ENCODE peak calls at places on chromosomes 6 and 20, in eight cellular contexts. M is IMR-90, Z is brain microvascular endothelial cell, X is colonic mucosa, D is upper lobe of right lung, Y is Peyer's patch, G is tibial nerve, A is psoas muscle. J is an unnamed sample.
A peak's percentile ranks its signal among the peaks of the same experiment; 100 is the strongest.

GRCh38 chr6:72401865-72402264 is 220.0 kb upstream of the KCNQ5 start:
- DNase-seq in D (no peak), M (peak; percentile 25), Z (no peak), A (no peak), G (no peak), Y (no peak), X (no peak), J (no peak)

GRCh38 chr20:237918-238317 is 10.9 kb downstream of the DEFB129 start:
- DNase-seq in Y (no peak), D (no peak), A (no peak), Z (no peak), X (no peak), M (no peak), G (no peak), J (no peak)

GRCh38 chr6:133314951-133315350 is 73.8 kb downstream of the EYA4 start:
- DNase-seq in Z (no peak), D (no peak), G (no peak), A (no peak), Y (no peak), M (no peak), X (no peak), J (no peak)

GRCh38 chr6:154092336-154092962 is 53.4 kb downstream of the OPRM1 start:
- DNase-seq in A (no peak), M (no peak), Z (no peak), Y (no peak), D (no peak), G (no peak), X (no peak), J (no peak)

GRCh38 chr6:125867483-125867935 is 76.7 kb downstream of the NCOA7 start:
- DNase-seq in G (no peak), X (no peak), Z (no peak), Y (no peak), A (no peak), M (peak; percentile 84), D (peak; percentile 73), J (no peak)

GRCh38 chr20:57129303-57129702 is 137.1 kb downstream of the BMP7 start:
- DNase-seq in X (no peak), M (no peak), D (no peak), Z (no peak), A (no peak), G (no peak), Y (no peak), J (no peak)

GRCh38 chr20:40568200-40568599 is 120.8 kb downstream of the MAFB start:
- DNase-seq in Y (no peak), A (no peak), Z (no peak), X (no peak), D (no peak), G (no peak), M (no peak), J (no peak)

GRCh38 chr6:14001329-14002012 is 76.7 kb downstream of the RNF182 start:
- DNase-seq in Z (peak; percentile 98), M (peak; percentile 99), X (no peak), D (no peak), Y (no peak), A (no peak), G (no peak), J (no peak)

GRCh38 chr6:6712258-6712978 is 123.9 kb downstream of the LY86 start:
- DNase-seq in D (peak; percentile 72), A (peak; percentile 36), X (peak; percentile 77), M (peak; percentile 87), Z (peak; percentile 73), G (no peak), Y (no peak), J (no peak)

GRCh38 chr6:156687875-156688549 is 89.2 kb upstream of the ARID1B start:
- DNase-seq in M (peak; percentile 14), Z (peak; percentile 6), X (peak; percentile 45), Y (no peak), D (peak; percentile 64), G (no peak), A (peak; percentile 20), J (no peak)

GRCh38 chr20:6590891-6591679 is 176.4 kb upstream of the BMP2 start:
- DNase-seq in X (peak; percentile 52), G (no peak), Z (peak; percentile 65), M (peak; percentile 77), Y (no peak), D (no peak), A (no peak), J (no peak)

GRCh38 chr6:42787018-42787611 is 5.3 kb downstream of the BICRAL start:
- DNase-seq in M (no peak), G (no peak), D (no peak), Z (no peak), A (no peak), X (no peak), Y (no peak), J (no peak)

GRCh38 chr6:5749016-5749665 is 257.6 kb downstream of the NRN1 start:
- DNase-seq in A (no peak), G (no peak), Y (no peak), M (no peak), X (no peak), D (no peak), Z (no peak), J (no peak)

GRCh38 chr6:145875496-145876244 is 61.1 kb upstream of the FBXO30 start:
- DNase-seq in Y (no peak), Z (no peak), M (no peak), D (no peak), A (no peak), X (no peak), G (no peak), J (no peak)

GRCh38 chr6:12182676-12183075 is 107.5 kb upstream of the EDN1 start:
- DNase-seq in G (no peak), Z (peak; percentile 32), Y (no peak), A (no peak), D (no peak), M (peak; percentile 74), X (no peak), J (no peak)

GRCh38 chr6:1325471-1326309 is 13.8 kb downstream of the FOXQ1 start:
- DNase-seq in D (no peak), G (no peak), X (no peak), M (peak; percentile 93), A (no peak), Z (peak; percentile 56), Y (no peak), J (no peak)

GRCh38 chr20:9514461-9515210 is at the start of gene LAMP5:
- DNase-seq in G (no peak), Y (no peak), A (no peak), D (no peak), Z (peak; percentile 29), M (peak; percentile 29), X (no peak), J (no peak)

GRCh38 chr6:167956983-167957492 is 40.4 kb upstream of the KIF25 start:
- DNase-seq in M (peak; percentile 17), Z (peak; percentile 34), A (no peak), X (no peak), Y (no peak), D (no peak), G (no peak), J (no peak)

GRCh38 chr6:151627689-151628444 is 134.1 kb downstream of the CCDC170 start:
- DNase-seq in A (no peak), X (no peak), M (no peak), D (no peak), Z (no peak), G (no peak), Y (no peak), J (no peak)

GRCh38 chr20:57867807-57868206 is 158.0 kb upstream of the PMEPA1 start:
- DNase-seq in Z (no peak), Y (no peak), A (no peak), X (no peak), D (no peak), G (no peak), M (no peak), J (no peak)

GRCh38 chr20:57561356-57562279 is 708 bp downstream of the PCK1 start:
- DNase-seq in G (no peak), Z (no peak), M (no peak), Y (no peak), A (no peak), X (no peak), D (no peak), J (no peak)

GRCh38 chr20:4544765-4545164 is 176.9 kb upstream of the PRND start:
- DNase-seq in Y (no peak), M (peak; percentile 93), X (no peak), D (no peak), Z (no peak), G (no peak), A (no peak), J (no peak)

GRCh38 chr6:163780993-163781392 is 366.5 kb downstream of the QKI start:
- DNase-seq in A (peak; percentile 77), D (no peak), X (no peak), M (peak; percentile 11), G (peak; percentile 55), Y (no peak), Z (no peak), J (no peak)

GRCh38 chr20:35120012-35120701 is 27.0 kb downstream of the EDEM2 start:
- DNase-seq in G (no peak), D (no peak), Z (peak; percentile 96), X (no peak), A (no peak), Y (no peak), M (peak; percentile 89), J (no peak)

GRCh38 chr20:58898629-58899028 is 46.1 kb downstream of the GNAS start:
- DNase-seq in M (no peak), G (no peak), A (no peak), Z (no peak), X (no peak), D (no peak), Y (no peak), J (no peak)
- H3K27ac ChIP-seq in M (no peak overlapping the region), G (no peak overlapping the region), A (peak overlapping the region; percentile 42), Z (no peak overlapping the region), X (no peak overlapping the region), D (no peak overlapping the region), Y (no peak overlapping the region), J (no peak overlapping the region)

GRCh38 chr6:49966823-49967222 is 2.6 kb downstream of the DEFB113 start:
- DNase-seq in M (no peak), Y (no peak), X (no peak), Z (no peak), G (no peak), D (no peak), A (no peak), J (no peak)
- H3K4me3 ChIP-seq in M (no peak overlapping the region), Y (no peak overlapping the region), X (no peak overlapping the region), Z (no peak overlapping the region), G (no peak overlapping the region), D (no peak overlapping the region), A (no peak overlapping the region), J (no peak overlapping the region)

DNA sequence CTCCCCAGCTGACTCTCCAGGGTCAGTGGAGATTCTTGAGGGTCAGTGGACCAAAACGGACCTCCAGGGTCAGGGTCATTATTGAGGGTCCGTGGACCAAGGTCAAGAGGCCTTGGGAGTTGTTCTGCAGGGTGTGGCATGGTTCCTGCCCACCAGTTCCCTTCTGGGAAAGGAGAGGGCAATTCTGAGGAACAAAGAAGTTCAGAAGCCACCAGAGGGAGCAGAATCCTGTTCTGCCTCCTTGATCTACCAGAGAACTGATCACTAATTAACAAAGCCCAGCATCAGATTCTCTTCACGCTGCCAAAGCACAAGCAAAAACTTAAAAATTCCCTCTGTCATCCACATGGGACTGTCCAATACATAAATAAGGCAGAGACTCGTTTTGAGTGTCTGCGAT is 263.4 kb downstream of the DHX35 start:
- DNase-seq in M (no peak), X (no peak), Z (no peak), A (no peak), D (no peak), Y (no peak), G (no peak), J (no peak)
- TF ChIP-seq CTCF in M (no peak), X (no peak), Z (no peak), A (no peak), D (no peak), Y (no peak), G (no peak), J (no peak)

GRCh38 chr6:111685506-111685905 is 79.8 kb upstream of the TRAF3IP2 start:
- DNase-seq in A (no peak), G (no peak), M (no peak), D (no peak), X (no peak), Z (no peak), Y (no peak), J (no peak)
- H3K27ac ChIP-seq in A (peak overlapping the region; percentile 31), G (peak overlapping the region; percentile 65), M (no peak overlapping the region), D (peak overlapping the region; percentile 70), X (no peak overlapping the region), Z (no peak overlapping the region), Y (peak overlapping the region; percentile 59), J (no peak overlapping the region)